ENCODE peak calls at places on chromosomes 5 and 9, in six cellular contexts. K, E, J, C, H and M are unnamed samples.
A peak's percentile ranks its signal among the peaks of the same experiment; 100 is the strongest.

GRCh38 chr5:159902444-159903121 is 13.7 kb upstream of the ADRA1B start:
- DNase-seq in K (no peak), E (peak; percentile 79), J (no peak), C (no peak), H (peak; percentile 34), M (no peak)

GRCh38 chr5:11904270-11904906 is at the start of gene CTNND2:
- DNase-seq in K (no peak), E (peak; percentile 63), J (peak; percentile 49), C (no peak), H (no peak), M (no peak)

GRCh38 chr5:142821027-142821732 is 51.0 kb downstream of the ARHGAP26 start:
- DNase-seq in K (no peak), E (no peak), J (no peak), C (no peak), H (no peak), M (no peak)

GRCh38 chr5:64165500-64166200 is at the start of gene RNF180:
- DNase-seq in K (no peak), E (peak; percentile 56), J (peak; percentile 68), C (no peak), H (no peak), M (peak; percentile 78)

GRCh38 chr5:61949680-61950435 is 356.1 kb upstream of the KIF2A start:
- DNase-seq in K (no peak), E (no peak), J (no peak), C (no peak), H (no peak), M (no peak)

GRCh38 chr5:50623666-50624065 is 42.8 kb upstream of the PARP8 start:
- DNase-seq in K (no peak), E (peak; percentile 14), J (no peak), C (no peak), H (no peak), M (no peak)

GRCh38 chr9:112015149-112015548 is 118.5 kb downstream of the UGCG start:
- DNase-seq in K (no peak), E (no peak), J (no peak), C (no peak), H (no peak), M (no peak)

GRCh38 chr5:54852007-54852406 is 133.4 kb downstream of the ESM1 start:
- DNase-seq in K (no peak), E (no peak), J (no peak), C (no peak), H (no peak), M (no peak)

GRCh38 chr5:83026930-83027687 is 50.1 kb downstream of the TMEM167A start:
- DNase-seq in K (no peak), E (no peak), J (no peak), C (no peak), H (peak; percentile 42), M (no peak)

GRCh38 chr9:133113163-133113927 is 7.7 kb downstream of the RALGDS start:
- DNase-seq in K (peak; percentile 45), E (no peak), J (peak; percentile 83), C (no peak), H (no peak), M (peak; percentile 78)

GRCh38 chr9:87872079-87872624 is 10.5 kb upstream of the SPATA31E1 start:
- DNase-seq in K (no peak), E (no peak), J (no peak), C (no peak), H (no peak), M (no peak)

GRCh38 chr9:76403352-76403751 is 9.1 kb upstream of the RFK start:
- DNase-seq in K (no peak), E (no peak), J (no peak), C (no peak), H (peak; percentile 69), M (no peak)

GRCh38 chr5:119336846-119337564 is 18.8 kb upstream of the TNFAIP8 start:
- DNase-seq in K (no peak), E (no peak), J (no peak), C (no peak), H (peak; percentile 44), M (no peak)

GRCh38 chr9:123695391-123695790 is 234.5 kb downstream of the DENND1A start:
- DNase-seq in K (no peak), E (no peak), J (no peak), C (no peak), H (no peak), M (no peak)

GRCh38 chr5:113218200-113218599 is 216.6 kb downstream of the TSSK1B start:
- DNase-seq in K (no peak), E (no peak), J (no peak), C (no peak), H (no peak), M (peak; percentile 67)

GRCh38 chr9:88418715-88419540 is 30.7 kb downstream of the SPIN1 start:
- DNase-seq in K (no peak), E (no peak), J (no peak), C (no peak), H (peak; percentile 28), M (no peak)

GRCh38 chr9:13716620-13717019 is 437.1 kb upstream of the MPDZ start:
- DNase-seq in K (no peak), E (no peak), J (no peak), C (no peak), H (no peak), M (no peak)

GRCh38 chr5:59759600-59760357 is 133.7 kb downstream of the PDE4D start:
- DNase-seq in K (no peak), E (peak; percentile 63), J (no peak), C (no peak), H (no peak), M (no peak)

GRCh38 chr5:177539411-177539810 is 15.0 kb downstream of the FAM193B start:
- DNase-seq in K (no peak), E (no peak), J (no peak), C (no peak), H (no peak), M (peak; percentile 16)

GRCh38 chr5:157562111-157562581 is 13.4 kb downstream of the ADAM19 start:
- DNase-seq in K (no peak), E (no peak), J (no peak), C (no peak), H (no peak), M (peak; percentile 85)

GRCh38 chr5:98218838-98219237 is 554.6 kb upstream of the RGMB start:
- DNase-seq in K (no peak), E (no peak), J (no peak), C (no peak), H (no peak), M (no peak)

GRCh38 chr5:54981928-54982327 is 3.5 kb downstream of the ESM1 start:
- DNase-seq in K (no peak), E (no peak), J (no peak), C (no peak), H (no peak), M (no peak)

GRCh38 chr5:66929281-66929680 is 267.3 kb downstream of the CD180 start:
- DNase-seq in K (no peak), E (no peak), J (no peak), C (no peak), H (no peak), M (no peak)

GRCh38 chr5:108146222-108146621 is 235.7 kb downstream of the FBXL17 start:
- DNase-seq in K (no peak), E (no peak), J (no peak), C (no peak), H (no peak), M (no peak)

GRCh38 chr5:110002652-110003051 is 312.9 kb downstream of the MAN2A1 start:
- DNase-seq in K (no peak), E (no peak), J (no peak), C (no peak), H (no peak), M (no peak)

GRCh38 chr9:136538599-136539426 is 7.0 kb downstream of the NOTCH1 start:
- DNase-seq in K (no peak), E (no peak), J (no peak), C (no peak), H (no peak), M (peak; percentile 77)

GRCh38 chr9:9142001-9142400 is 1342.4 kb upstream of the DMAC1 start:
- DNase-seq in K (no peak), E (no peak), J (no peak), C (no peak), H (no peak), M (no peak)